ENCODE peak calls at places on chromosome 18, in eight cellular contexts. A is dorsolateral prefrontal cortex, F is mammary epithelial cell, I is anterior cingulate cortex, H is Caco-2, R is NCI-H69, C is GM12892, O is fibroblast of lung. S is an unnamed sample.
A peak's percentile ranks its signal among the peaks of the same experiment; 100 is the strongest.

GRCh38 chr18:24601624-24602023 is 141.2 kb downstream of the HRH4 start:
- DNase-seq in H (no peak), I (no peak), A (no peak), F (peak; percentile 40), O (no peak), C (no peak), R (peak; percentile 69), S (no peak)

GRCh38 chr18:45841765-45842442 is 16.4 kb downstream of the SIGLEC15 start:
- DNase-seq in I (no peak), R (no peak), F (no peak), O (no peak), C (no peak), A (no peak), H (no peak), S (no peak)

GRCh38 chr18:74518456-74519315 is 15.6 kb upstream of the CNDP1 start:
- DNase-seq in H (no peak), F (no peak), R (no peak), C (no peak), A (no peak), O (no peak), I (no peak), S (no peak)

GRCh38 chr18:21747268-21747667 is 6.7 kb downstream of the MIB1 start:
- DNase-seq in A (no peak), H (no peak), R (peak; percentile 79), F (no peak), I (no peak), O (no peak), C (no peak), S (no peak)

GRCh38 chr18:35220424-35220823 is 20.4 kb upstream of the ZNF397 start:
- DNase-seq in F (no peak), C (no peak), I (no peak), H (no peak), O (no peak), A (no peak), R (no peak), S (no peak)

GRCh38 chr18:49139726-49140125 is 189.0 kb upstream of the SMAD7 start:
- DNase-seq in I (no peak), O (no peak), R (peak; percentile 93), C (no peak), A (no peak), F (no peak), H (no peak), S (no peak)

GRCh38 chr18:73007935-73008308 is 140.1 kb upstream of the NETO1 start:
- DNase-seq in F (no peak), I (no peak), R (no peak), H (no peak), A (no peak), C (no peak), O (no peak), S (no peak)

GRCh38 chr18:24024425-24024824 is 9.9 kb downstream of the TTC39C start:
- DNase-seq in F (no peak), H (no peak), I (no peak), C (no peak), O (no peak), A (no peak), R (no peak), S (no peak)

GRCh38 chr18:12423393-12423792 is 15.7 kb downstream of the PRELID3A start:
- DNase-seq in C (no peak), I (no peak), R (peak; percentile 55), O (no peak), F (no peak), A (no peak), H (no peak), S (no peak)